ENCODE peak calls at places on chromosomes 6 and 20, in four cellular contexts. One of them, this sample, is unnamed.

GRCh38 chr6:139262519-139263300 is 29.1 kb downstream of the TXLNB start:
- DNase-seq in neuronal stem cell: no peak
- DNase-seq in SK-N-SH: no peak
- DNase-seq in IMR-90: peak
- DNase-seq in this sample: no peak

GRCh38 chr6:112196290-112196689 is 58.1 kb downstream of the LAMA4 start:
- DNase-seq in neuronal stem cell: no peak
- DNase-seq in SK-N-SH: no peak
- DNase-seq in IMR-90: no peak
- DNase-seq in this sample: no peak

GRCh38 chr20:32943490-32944052 is 60.7 kb downstream of the SUN5 start:
- DNase-seq in neuronal stem cell: no peak
- DNase-seq in SK-N-SH: no peak
- DNase-seq in IMR-90: no peak
- DNase-seq in this sample: no peak

GRCh38 chr6:3309391-3310050 is 50.8 kb downstream of the PSMG4 start:
- DNase-seq in neuronal stem cell: no peak
- DNase-seq in SK-N-SH: no peak
- DNase-seq in IMR-90: no peak
- DNase-seq in this sample: no peak

GRCh38 chr20:3432844-3433243 is 25.4 kb upstream of the DNAAF9 start:
- DNase-seq in neuronal stem cell: no peak
- DNase-seq in SK-N-SH: no peak
- DNase-seq in IMR-90: no peak
- DNase-seq in this sample: no peak

GRCh38 chr6:64777941-64778785 is 928.9 kb downstream of the EYS start:
- DNase-seq in neuronal stem cell: no peak
- DNase-seq in SK-N-SH: no peak
- DNase-seq in IMR-90: peak
- DNase-seq in this sample: no peak

GRCh38 chr6:7697820-7698623 is 27.9 kb upstream of the BMP6 start:
- DNase-seq in neuronal stem cell: no peak
- DNase-seq in SK-N-SH: no peak
- DNase-seq in IMR-90: peak
- DNase-seq in this sample: no peak

GRCh38 chr6:9834233-9834632 is 580.6 kb downstream of the TFAP2A start:
- DNase-seq in neuronal stem cell: no peak
- DNase-seq in SK-N-SH: no peak
- DNase-seq in IMR-90: no peak
- DNase-seq in this sample: no peak

GRCh38 chr20:33407796-33408195 is 6.5 kb upstream of the CDK5RAP1 start:
- DNase-seq in neuronal stem cell: no peak
- DNase-seq in SK-N-SH: no peak
- DNase-seq in IMR-90: no peak
- DNase-seq in this sample: no peak

GRCh38 chr6:9250852-9251251 is 815.5 kb upstream of the SLC35B3 start:
- DNase-seq in neuronal stem cell: peak
- DNase-seq in SK-N-SH: peak
- DNase-seq in IMR-90: peak
- DNase-seq in this sample: peak

GRCh38 chr6:156794963-156795362 is 17.8 kb downstream of the ARID1B start:
- DNase-seq in neuronal stem cell: no peak
- DNase-seq in SK-N-SH: no peak
- DNase-seq in IMR-90: no peak
- DNase-seq in this sample: no peak

GRCh38 chr6:72689107-72689954 is 67.5 kb downstream of the KCNQ5 start:
- DNase-seq in neuronal stem cell: peak
- DNase-seq in SK-N-SH: no peak
- DNase-seq in IMR-90: no peak
- DNase-seq in this sample: no peak

GRCh38 chr6:157726892-157727628 is 96.0 kb upstream of the SNX9 start:
- DNase-seq in neuronal stem cell: no peak
- DNase-seq in SK-N-SH: no peak
- DNase-seq in IMR-90: no peak
- DNase-seq in this sample: no peak

GRCh38 chr20:2042400-2042799 is 48.5 kb upstream of the PDYN start:
- DNase-seq in neuronal stem cell: no peak
- DNase-seq in SK-N-SH: no peak
- DNase-seq in IMR-90: peak
- DNase-seq in this sample: no peak